ENCODE peak calls at places on chromosome 6, in nine cellular contexts. Q, R, C, D, G, I, V, B and M are unnamed samples. For H3K27me3, H4K20me1 and H3K9me2, the result is how much of the 10 kb centered on the place peaks cover.

GRCh38 chr6:42210551-42210950 is 7.1 kb downstream of the MRPS10 start:
- DNase-seq in R (no peak), G (no peak), Q (no peak), V (no peak), B (no peak), I (no peak), C (peak), D (no peak), M (no peak)

GRCh38 chr6:7215140-7215539 is 97.9 kb downstream of the SSR1 start:
- DNase-seq in B (no peak), G (no peak), D (no peak), R (no peak), V (no peak), I (no peak), Q (peak), C (no peak), M (no peak)

GRCh38 chr6:128491041-128491642 is 29.3 kb downstream of the PTPRK start:
- DNase-seq in I (no peak), C (peak), B (no peak), D (no peak), R (peak), V (no peak), Q (no peak), G (peak), M (no peak)

GRCh38 chr6:54010340-54011276 is 100.6 kb upstream of the MLIP start:
- DNase-seq in B (no peak), R (no peak), D (peak), G (no peak), C (peak), Q (no peak), V (no peak), I (peak), M (no peak)

GRCh38 chr6:134342972-134343371 is 25.1 kb upstream of the SGK1 start:
- DNase-seq in C (no peak), D (no peak), G (no peak), Q (no peak), B (no peak), V (no peak), R (no peak), I (no peak), M (no peak)

GRCh38 chr6:104768906-104769305 is 90.8 kb downstream of the HACE1 start:
- DNase-seq in I (no peak), R (no peak), V (no peak), Q (no peak), B (no peak), D (no peak), C (no peak), G (no peak), M (no peak)

GRCh38 chr6:116933488-116933887 is 56.4 kb downstream of the RFX6 start:
- DNase-seq in B (no peak), D (no peak), V (no peak), I (peak), C (peak), Q (no peak), G (no peak), R (no peak), M (no peak)

GRCh38 chr6:34497411-34497810 is 31.5 kb downstream of the PACSIN1 start:
- DNase-seq in V (no peak), R (no peak), I (no peak), C (no peak), Q (no peak), G (no peak), D (no peak), B (no peak), M (no peak)

GRCh38 chr6:7636151-7636550 is 46.2 kb downstream of the SNRNP48 start:
- DNase-seq in D (no peak), V (no peak), Q (no peak), B (no peak), G (no peak), R (no peak), C (peak), I (no peak), M (no peak)

GRCh38 chr6:44681782-44682181 is 294.3 kb downstream of the CDC5L start:
- DNase-seq in V (no peak), G (no peak), Q (no peak), D (no peak), C (no peak), I (no peak), R (no peak), B (no peak), M (no peak)

GRCh38 chr6:26215200-26216014 is 128.2 kb downstream of the HFE start:
- DNase-seq in V (peak), B (no peak), Q (no peak), C (peak), I (no peak), R (no peak), G (peak), D (peak), M (peak)

GRCh38 chr6:75855047-75855446 is 106.0 kb downstream of the MYO6 start:
- DNase-seq in B (peak), I (peak), Q (no peak), D (peak), R (peak), C (peak), V (peak), G (peak), M (peak)

GRCh38 chr6:22656696-22657340 is 87.5 kb downstream of the HDGFL1 start:
- DNase-seq in G (no peak), I (peak), V (no peak), R (no peak), B (no peak), C (no peak), D (peak), Q (no peak), M (no peak)

GRCh38 chr6:21987501-21987957 is 309.3 kb downstream of the PRL start:
- DNase-seq in R (peak), B (peak), I (peak), Q (peak), G (peak), C (peak), V (peak), D (no peak), M (no peak)

GRCh38 chr6:9455794-9456193 is 959.1 kb downstream of the TFAP2A start:
- DNase-seq in C (no peak), B (no peak), D (no peak), I (no peak), Q (no peak), G (no peak), R (no peak), V (no peak), M (no peak)

GRCh38 chr6:156816505-156816904 is 39.3 kb downstream of the ARID1B start:
- DNase-seq in V (no peak), C (no peak), G (no peak), B (no peak), Q (no peak), I (peak), R (no peak), D (no peak), M (peak)

DNA sequence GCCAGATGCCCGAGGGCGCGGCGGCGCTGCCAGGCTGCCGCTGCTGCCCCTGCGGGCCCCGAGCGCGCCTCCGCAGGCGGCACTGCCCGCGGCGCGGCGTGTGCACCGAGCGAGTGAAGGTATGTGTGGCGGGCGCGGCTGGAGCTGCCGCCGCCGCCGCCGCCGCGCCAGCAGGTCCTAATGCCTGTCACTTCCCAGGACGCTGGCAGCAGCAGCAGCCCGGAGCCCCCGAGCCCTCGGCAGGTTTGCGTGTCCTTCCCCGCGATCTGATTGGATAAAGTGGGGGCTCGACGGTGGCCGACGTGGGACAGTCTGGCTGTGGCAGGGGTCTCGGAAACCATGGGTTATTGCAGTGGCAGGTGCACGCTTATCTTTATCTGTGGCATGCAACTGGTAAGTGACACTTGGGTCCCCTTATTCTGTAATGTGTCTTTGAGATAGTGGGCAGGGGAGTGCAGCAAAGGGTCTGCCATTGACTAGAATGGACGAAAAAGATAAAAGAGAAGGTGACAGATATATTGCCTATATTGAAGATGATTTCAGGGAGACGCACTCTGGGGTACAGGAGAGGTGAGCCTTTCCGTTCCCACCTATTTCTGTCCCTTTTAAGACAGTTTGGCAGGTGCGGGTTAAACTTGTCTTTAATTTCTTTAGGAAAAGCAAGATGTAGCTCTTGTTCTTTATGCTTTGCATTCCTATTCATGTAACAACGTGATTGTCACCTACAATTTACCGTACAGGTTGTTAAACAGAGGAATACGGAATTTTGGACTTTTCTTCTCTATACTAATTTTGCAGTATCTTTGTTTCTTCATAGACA is at the start of gene NKAIN2:
- DNase-seq in Q (peak), R (no peak), V (no peak), G (peak), B (no peak), I (peak), C (no peak), D (peak), M (no peak)
- H3K27me3 ChIP-seq in Q (under half), R (under half), V (half or more), G (under half), B (under half), I (half or more), C (under half), D (under half), M (under half)

GRCh38 chr6:137873273-137873762 is 6.3 kb downstream of the TNFAIP3 start:
- DNase-seq in I (peak), C (peak), R (no peak), D (no peak), G (peak), B (no peak), V (peak), Q (peak), M (no peak)
- H4K20me1 ChIP-seq in I (under half), C (under half), R (under half), D (under half), G (under half), B (under half), V (under half), Q (under half), M (under half)

GRCh38 chr6:122118945-122119506 is 280.4 kb upstream of the HSF2 start:
- DNase-seq in V (no peak), R (no peak), B (no peak), G (no peak), I (no peak), C (no peak), Q (no peak), D (no peak), M (no peak)

GRCh38 chr6:122116105-122116504 is 283.3 kb upstream of the HSF2 start:
- DNase-seq in C (no peak), Q (no peak), G (no peak), I (no peak), D (no peak), V (no peak), B (no peak), R (no peak), M (no peak)

GRCh38 chr6:122122202-122122601 is 277.2 kb upstream of the HSF2 start:
- DNase-seq in B (no peak), V (no peak), R (no peak), C (no peak), D (no peak), G (no peak), Q (no peak), I (no peak), M (no peak)

GRCh38 chr6:122114733-122115132 is 284.7 kb upstream of the HSF2 start:
- DNase-seq in B (no peak), G (no peak), R (no peak), Q (no peak), I (no peak), D (no peak), V (no peak), C (no peak), M (no peak)

GRCh38 chr6:122116912-122117663 is 282.4 kb upstream of the HSF2 start:
- DNase-seq in G (no peak), Q (no peak), I (no peak), B (no peak), R (no peak), D (no peak), V (no peak), C (no peak), M (no peak)
- H3K9me2 ChIP-seq in G (under half), Q (under half), I (under half), B (under half), R (under half), D (under half), V (under half), C (under half), M (under half)

GRCh38 chr6:32845381-32845884 is 1.6 kb upstream of the PSMB8 start:
- DNase-seq in V (no peak), G (no peak), B (no peak), C (no peak), D (peak), R (no peak), Q (no peak), I (no peak), M (peak)
- H3K27me3 ChIP-seq in V (under half), G (under half), B (under half), C (under half), D (under half), R (under half), Q (under half), I (under half), M (under half)

GRCh38 chr6:38068854-38069253 is 249.3 kb downstream of the ZFAND3 start:
- DNase-seq in V (peak), G (no peak), B (peak), R (no peak), C (peak), I (no peak), Q (no peak), D (no peak), M (no peak)
- H4K20me1 ChIP-seq in V (under half), G (under half), B (under half), R (under half), C (under half), I (under half), Q (under half), D (under half), M (under half)

GRCh38 chr6:137936798-137937197 is 69.7 kb downstream of the TNFAIP3 start:
- DNase-seq in V (no peak), C (no peak), I (no peak), B (no peak), Q (no peak), D (no peak), R (no peak), G (no peak), M (no peak)
- H3K9me2 ChIP-seq in V (under half), C (under half), I (under half), B (under half), Q (under half), D (under half), R (under half), G (under half), M (under half)

GRCh38 chr6:1554241-1554880 is 55.4 kb upstream of the FOXC1 start:
- DNase-seq in V (peak), R (no peak), D (no peak), I (no peak), G (no peak), B (no peak), C (no peak), Q (no peak), M (no peak)
- H3K27me3 ChIP-seq in V (under half), R (under half), D (under half), I (under half), G (under half), B (under half), C (under half), Q (under half), M (under half)